ENCODE peak calls at places on chromosomes 7 and 10, in ten cellular contexts. One of them, this sample, is unnamed.
A peak's percentile ranks its signal among the peaks of the same experiment; 100 is the strongest.

GRCh38 chr7:25186436-25186835 is 41.9 kb downstream of the NPVF start:
- DNase-seq in CD8-positive, alpha-beta T cell: no peak
- DNase-seq in bronchial epithelial cell: no peak
- DNase-seq in H9: no peak
- DNase-seq in stomach: no peak
- DNase-seq in cardiac muscle cell: no peak
- DNase-seq in right atrium auricular region: no peak
- DNase-seq in epithelial cell of esophagus: no peak
- DNase-seq in astrocyte of the spinal cord: no peak
- DNase-seq in gastrocnemius medialis: no peak
- DNase-seq in this sample: no peak

GRCh38 chr10:61592581-61592980 is 70.1 kb upstream of the CABCOCO1 start:
- DNase-seq in CD8-positive, alpha-beta T cell: no peak
- DNase-seq in bronchial epithelial cell: peak; percentile 36
- DNase-seq in H9: peak; percentile 47
- DNase-seq in stomach: peak; percentile 25
- DNase-seq in cardiac muscle cell: peak; percentile 20
- DNase-seq in right atrium auricular region: no peak
- DNase-seq in epithelial cell of esophagus: peak; percentile 51
- DNase-seq in astrocyte of the spinal cord: no peak
- DNase-seq in gastrocnemius medialis: no peak
- DNase-seq in this sample: no peak

GRCh38 chr10:123160311-123160980 is 6.2 kb downstream of the BUB3 start:
- DNase-seq in CD8-positive, alpha-beta T cell: no peak
- DNase-seq in bronchial epithelial cell: no peak
- DNase-seq in H9: no peak
- DNase-seq in stomach: no peak
- DNase-seq in cardiac muscle cell: no peak
- DNase-seq in right atrium auricular region: no peak
- DNase-seq in epithelial cell of esophagus: no peak
- DNase-seq in astrocyte of the spinal cord: no peak
- DNase-seq in gastrocnemius medialis: no peak
- DNase-seq in this sample: no peak

GRCh38 chr10:77504870-77505257 is 132.7 kb downstream of the KCNMA1 start:
- DNase-seq in CD8-positive, alpha-beta T cell: no peak
- DNase-seq in bronchial epithelial cell: peak; percentile 96
- DNase-seq in H9: no peak
- DNase-seq in stomach: no peak
- DNase-seq in cardiac muscle cell: no peak
- DNase-seq in right atrium auricular region: no peak
- DNase-seq in epithelial cell of esophagus: peak; percentile 93
- DNase-seq in astrocyte of the spinal cord: peak; percentile 47
- DNase-seq in gastrocnemius medialis: no peak
- DNase-seq in this sample: no peak

GRCh38 chr7:146116452-146117219 is at the start of gene CNTNAP2:
- DNase-seq in CD8-positive, alpha-beta T cell: no peak
- DNase-seq in bronchial epithelial cell: no peak
- DNase-seq in H9: peak; percentile 81
- DNase-seq in stomach: no peak
- DNase-seq in cardiac muscle cell: peak; percentile 75
- DNase-seq in right atrium auricular region: no peak
- DNase-seq in epithelial cell of esophagus: peak; percentile 9
- DNase-seq in astrocyte of the spinal cord: peak; percentile 31
- DNase-seq in gastrocnemius medialis: no peak
- DNase-seq in this sample: peak; percentile 39

GRCh38 chr10:43383204-43383971 is 12.0 kb downstream of the FXYD4 start:
- DNase-seq in CD8-positive, alpha-beta T cell: no peak
- DNase-seq in bronchial epithelial cell: peak; percentile 49
- DNase-seq in H9: no peak
- DNase-seq in stomach: no peak
- DNase-seq in cardiac muscle cell: peak; percentile 36
- DNase-seq in right atrium auricular region: no peak
- DNase-seq in epithelial cell of esophagus: no peak
- DNase-seq in astrocyte of the spinal cord: no peak
- DNase-seq in gastrocnemius medialis: no peak
- DNase-seq in this sample: no peak

GRCh38 chr7:43905954-43906326 is 456 bp downstream of the URGCP start:
- DNase-seq in CD8-positive, alpha-beta T cell: no peak
- DNase-seq in bronchial epithelial cell: peak; percentile 10
- DNase-seq in H9: peak; percentile 45
- DNase-seq in stomach: peak; percentile 28
- DNase-seq in cardiac muscle cell: peak; percentile 47
- DNase-seq in right atrium auricular region: no peak
- DNase-seq in epithelial cell of esophagus: peak; percentile 41
- DNase-seq in astrocyte of the spinal cord: peak; percentile 29
- DNase-seq in gastrocnemius medialis: no peak
- DNase-seq in this sample: peak; percentile 40

GRCh38 chr10:6217621-6218020 is 14.9 kb downstream of the PFKFB3 start:
- DNase-seq in CD8-positive, alpha-beta T cell: no peak
- DNase-seq in bronchial epithelial cell: no peak
- DNase-seq in H9: no peak
- DNase-seq in stomach: no peak
- DNase-seq in cardiac muscle cell: no peak
- DNase-seq in right atrium auricular region: no peak
- DNase-seq in epithelial cell of esophagus: no peak
- DNase-seq in astrocyte of the spinal cord: no peak
- DNase-seq in gastrocnemius medialis: no peak
- DNase-seq in this sample: no peak

GRCh38 chr10:30510184-30510931 is 76.4 kb downstream of the MAP3K8 start:
- DNase-seq in CD8-positive, alpha-beta T cell: no peak
- DNase-seq in bronchial epithelial cell: peak; percentile 75
- DNase-seq in H9: no peak
- DNase-seq in stomach: no peak
- DNase-seq in cardiac muscle cell: peak; percentile 70
- DNase-seq in right atrium auricular region: no peak
- DNase-seq in epithelial cell of esophagus: peak; percentile 61
- DNase-seq in astrocyte of the spinal cord: peak; percentile 67
- DNase-seq in gastrocnemius medialis: peak; percentile 69
- DNase-seq in this sample: no peak

GRCh38 chr10:47319798-47320197 is 2.5 kb upstream of the GDF2 start:
- DNase-seq in CD8-positive, alpha-beta T cell: no peak
- DNase-seq in bronchial epithelial cell: no peak
- DNase-seq in H9: no peak
- DNase-seq in stomach: no peak
- DNase-seq in cardiac muscle cell: no peak
- DNase-seq in right atrium auricular region: no peak
- DNase-seq in epithelial cell of esophagus: no peak
- DNase-seq in astrocyte of the spinal cord: no peak
- DNase-seq in gastrocnemius medialis: no peak
- DNase-seq in this sample: no peak

GRCh38 chr7:114663502-114663901 is 248.9 kb downstream of the FOXP2 start:
- DNase-seq in CD8-positive, alpha-beta T cell: no peak
- DNase-seq in bronchial epithelial cell: peak; percentile 50
- DNase-seq in H9: no peak
- DNase-seq in stomach: no peak
- DNase-seq in cardiac muscle cell: peak; percentile 61
- DNase-seq in right atrium auricular region: no peak
- DNase-seq in epithelial cell of esophagus: peak; percentile 43
- DNase-seq in astrocyte of the spinal cord: peak; percentile 59
- DNase-seq in gastrocnemius medialis: no peak
- DNase-seq in this sample: no peak

GRCh38 chr10:52483587-52483986 is 169.5 kb downstream of the DKK1 start:
- DNase-seq in CD8-positive, alpha-beta T cell: no peak
- DNase-seq in bronchial epithelial cell: no peak
- DNase-seq in H9: no peak
- DNase-seq in stomach: no peak
- DNase-seq in cardiac muscle cell: no peak
- DNase-seq in right atrium auricular region: no peak
- DNase-seq in epithelial cell of esophagus: no peak
- DNase-seq in astrocyte of the spinal cord: no peak
- DNase-seq in gastrocnemius medialis: no peak
- DNase-seq in this sample: no peak

GRCh38 chr7:539731-540411 is 20.2 kb upstream of the PDGFA start:
- DNase-seq in CD8-positive, alpha-beta T cell: peak; percentile 8
- DNase-seq in bronchial epithelial cell: peak; percentile 92
- DNase-seq in H9: no peak
- DNase-seq in stomach: peak; percentile 56
- DNase-seq in cardiac muscle cell: peak; percentile 61
- DNase-seq in right atrium auricular region: no peak
- DNase-seq in epithelial cell of esophagus: peak; percentile 97
- DNase-seq in astrocyte of the spinal cord: peak; percentile 25
- DNase-seq in gastrocnemius medialis: no peak
- DNase-seq in this sample: no peak

GRCh38 chr10:115827180-115827579 is 445.8 kb downstream of the GFRA1 start:
- DNase-seq in CD8-positive, alpha-beta T cell: no peak
- DNase-seq in bronchial epithelial cell: no peak
- DNase-seq in H9: no peak
- DNase-seq in stomach: no peak
- DNase-seq in cardiac muscle cell: peak; percentile 16
- DNase-seq in right atrium auricular region: no peak
- DNase-seq in epithelial cell of esophagus: peak; percentile 16
- DNase-seq in astrocyte of the spinal cord: no peak
- DNase-seq in gastrocnemius medialis: no peak
- DNase-seq in this sample: no peak

GRCh38 chr10:74898201-74898976 is 72.0 kb downstream of the KAT6B start:
- DNase-seq in CD8-positive, alpha-beta T cell: no peak
- DNase-seq in bronchial epithelial cell: peak; percentile 80
- DNase-seq in H9: no peak
- DNase-seq in stomach: no peak
- DNase-seq in cardiac muscle cell: no peak
- DNase-seq in right atrium auricular region: no peak
- DNase-seq in epithelial cell of esophagus: peak; percentile 69
- DNase-seq in astrocyte of the spinal cord: no peak
- DNase-seq in gastrocnemius medialis: no peak
- DNase-seq in this sample: no peak

GRCh38 chr7:39317107-39317506 is 249.1 kb upstream of the YAE1 start:
- DNase-seq in CD8-positive, alpha-beta T cell: no peak
- DNase-seq in bronchial epithelial cell: no peak
- DNase-seq in H9: peak; percentile 40
- DNase-seq in stomach: no peak
- DNase-seq in cardiac muscle cell: no peak
- DNase-seq in right atrium auricular region: no peak
- DNase-seq in epithelial cell of esophagus: no peak
- DNase-seq in astrocyte of the spinal cord: no peak
- DNase-seq in gastrocnemius medialis: no peak
- DNase-seq in this sample: no peak

GRCh38 chr7:79241288-79242055 is 212.0 kb downstream of the MAGI2 start:
- DNase-seq in CD8-positive, alpha-beta T cell: no peak
- DNase-seq in bronchial epithelial cell: peak; percentile 33
- DNase-seq in H9: no peak
- DNase-seq in stomach: no peak
- DNase-seq in cardiac muscle cell: peak; percentile 83
- DNase-seq in right atrium auricular region: no peak
- DNase-seq in epithelial cell of esophagus: peak; percentile 11
- DNase-seq in astrocyte of the spinal cord: peak; percentile 67
- DNase-seq in gastrocnemius medialis: no peak
- DNase-seq in this sample: no peak

GRCh38 chr7:131108212-131108980 is 219.3 kb upstream of the MKLN1 start:
- DNase-seq in CD8-positive, alpha-beta T cell: peak; percentile 52
- DNase-seq in bronchial epithelial cell: peak; percentile 23
- DNase-seq in H9: no peak
- DNase-seq in stomach: no peak
- DNase-seq in cardiac muscle cell: peak; percentile 53
- DNase-seq in right atrium auricular region: no peak
- DNase-seq in epithelial cell of esophagus: no peak
- DNase-seq in astrocyte of the spinal cord: peak; percentile 20
- DNase-seq in gastrocnemius medialis: no peak
- DNase-seq in this sample: no peak

GRCh38 chr10:23694446-23694920 is 255.6 kb downstream of the OTUD1 start:
- DNase-seq in CD8-positive, alpha-beta T cell: no peak
- DNase-seq in bronchial epithelial cell: no peak
- DNase-seq in H9: peak; percentile 65
- DNase-seq in stomach: no peak
- DNase-seq in cardiac muscle cell: no peak
- DNase-seq in right atrium auricular region: no peak
- DNase-seq in epithelial cell of esophagus: peak; percentile 1
- DNase-seq in astrocyte of the spinal cord: peak; percentile 1
- DNase-seq in gastrocnemius medialis: no peak
- DNase-seq in this sample: no peak

GRCh38 chr7:134478707-134479106 is 19.8 kb upstream of the AKR1B1 start:
- DNase-seq in CD8-positive, alpha-beta T cell: no peak
- DNase-seq in bronchial epithelial cell: peak; percentile 25
- DNase-seq in H9: no peak
- DNase-seq in stomach: no peak
- DNase-seq in cardiac muscle cell: peak; percentile 27
- DNase-seq in right atrium auricular region: no peak
- DNase-seq in epithelial cell of esophagus: peak; percentile 7
- DNase-seq in astrocyte of the spinal cord: no peak
- DNase-seq in gastrocnemius medialis: no peak
- DNase-seq in this sample: no peak
- TF ChIP-seq CTCF in CD8-positive, alpha-beta T cell: no peak
- TF ChIP-seq CTCF in bronchial epithelial cell: no peak
- TF ChIP-seq CTCF in H9: peak; percentile 11
- TF ChIP-seq CTCF in stomach: no peak
- TF ChIP-seq CTCF in cardiac muscle cell: peak; percentile 34
- TF ChIP-seq CTCF in right atrium auricular region: no peak
- TF ChIP-seq CTCF in epithelial cell of esophagus: peak; percentile 4
- TF ChIP-seq CTCF in astrocyte of the spinal cord: peak; percentile 9
- TF ChIP-seq CTCF in gastrocnemius medialis: no peak
- TF ChIP-seq CTCF in this sample: no peak

DNA sequence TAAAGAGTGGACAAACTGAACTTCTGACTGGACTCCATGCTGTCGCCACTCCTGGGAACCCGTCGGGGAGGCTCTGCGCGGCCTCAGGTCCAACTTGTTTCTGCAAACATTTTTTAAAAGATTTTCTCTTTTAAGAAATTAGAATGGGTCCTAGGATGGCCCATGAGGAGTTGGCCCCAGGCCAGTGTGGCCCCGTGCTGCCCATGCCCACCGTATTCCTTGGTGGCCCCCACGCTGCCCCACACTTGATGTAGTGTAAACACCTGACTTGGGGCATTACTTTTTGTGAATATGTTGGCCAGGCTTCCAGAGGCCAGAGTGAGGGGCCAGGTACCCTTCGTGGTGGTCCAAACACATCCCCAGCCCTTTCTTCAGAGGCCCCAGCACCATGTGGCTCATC is 19.3 kb downstream of the ZNF316 start:
- DNase-seq in CD8-positive, alpha-beta T cell: no peak
- DNase-seq in bronchial epithelial cell: no peak
- DNase-seq in H9: no peak
- DNase-seq in stomach: no peak
- DNase-seq in cardiac muscle cell: no peak
- DNase-seq in right atrium auricular region: no peak
- DNase-seq in epithelial cell of esophagus: no peak
- DNase-seq in astrocyte of the spinal cord: no peak
- DNase-seq in gastrocnemius medialis: no peak
- DNase-seq in this sample: no peak
- TF ChIP-seq CTCF in CD8-positive, alpha-beta T cell: no peak
- TF ChIP-seq CTCF in bronchial epithelial cell: no peak
- TF ChIP-seq CTCF in H9: no peak
- TF ChIP-seq CTCF in stomach: no peak
- TF ChIP-seq CTCF in cardiac muscle cell: no peak
- TF ChIP-seq CTCF in right atrium auricular region: no peak
- TF ChIP-seq CTCF in epithelial cell of esophagus: no peak
- TF ChIP-seq CTCF in astrocyte of the spinal cord: no peak
- TF ChIP-seq CTCF in gastrocnemius medialis: no peak
- TF ChIP-seq CTCF in this sample: no peak

GRCh38 chr7:35261476-35262285 is 7.8 kb upstream of the TBX20 start:
- DNase-seq in CD8-positive, alpha-beta T cell: no peak
- DNase-seq in bronchial epithelial cell: no peak
- DNase-seq in H9: peak; percentile 70
- DNase-seq in stomach: no peak
- DNase-seq in cardiac muscle cell: peak; percentile 50
- DNase-seq in right atrium auricular region: no peak
- DNase-seq in epithelial cell of esophagus: no peak
- DNase-seq in astrocyte of the spinal cord: no peak
- DNase-seq in gastrocnemius medialis: no peak
- DNase-seq in this sample: no peak
- TF ChIP-seq CTCF in CD8-positive, alpha-beta T cell: no peak
- TF ChIP-seq CTCF in bronchial epithelial cell: no peak
- TF ChIP-seq CTCF in H9: peak; percentile 37
- TF ChIP-seq CTCF in stomach: no peak
- TF ChIP-seq CTCF in cardiac muscle cell: peak; percentile 30
- TF ChIP-seq CTCF in right atrium auricular region: no peak
- TF ChIP-seq CTCF in epithelial cell of esophagus: no peak
- TF ChIP-seq CTCF in astrocyte of the spinal cord: no peak
- TF ChIP-seq CTCF in gastrocnemius medialis: no peak
- TF ChIP-seq CTCF in this sample: peak; percentile 42

GRCh38 chr10:102963237-102963886 is 45.3 kb downstream of the CNNM2 start:
- DNase-seq in CD8-positive, alpha-beta T cell: no peak
- DNase-seq in bronchial epithelial cell: no peak
- DNase-seq in H9: no peak
- DNase-seq in stomach: no peak
- DNase-seq in cardiac muscle cell: peak; percentile 6
- DNase-seq in right atrium auricular region: no peak
- DNase-seq in epithelial cell of esophagus: no peak
- DNase-seq in astrocyte of the spinal cord: no peak
- DNase-seq in gastrocnemius medialis: no peak
- DNase-seq in this sample: no peak
- TF ChIP-seq CTCF in CD8-positive, alpha-beta T cell: no peak
- TF ChIP-seq CTCF in bronchial epithelial cell: no peak
- TF ChIP-seq CTCF in H9: no peak
- TF ChIP-seq CTCF in stomach: no peak
- TF ChIP-seq CTCF in cardiac muscle cell: no peak
- TF ChIP-seq CTCF in right atrium auricular region: no peak
- TF ChIP-seq CTCF in epithelial cell of esophagus: no peak
- TF ChIP-seq CTCF in astrocyte of the spinal cord: no peak
- TF ChIP-seq CTCF in gastrocnemius medialis: no peak
- TF ChIP-seq CTCF in this sample: no peak

This sample was measured in neural crest cell.